ENCODE peak calls at places on chromosomes 12 and 14, in seven cellular contexts. T is tibial nerve, D is adrenal gland, C is HCT116, O is body of pancreas, A is sigmoid colon, J is vagina. E is an unnamed sample.
A peak's percentile ranks its signal among the peaks of the same experiment; 100 is the strongest.

GRCh38 chr12:128644664-128645296 is 179.0 kb downstream of the SLC15A4 start:
- DNase-seq in D (peak; percentile 22), C (no peak), T (peak; percentile 9), A (no peak), O (peak; percentile 44), J (no peak), E (no peak)

GRCh38 chr12:112900298-112901145 is 6.2 kb upstream of the OAS1 start:
- DNase-seq in C (peak; percentile 80), O (peak; percentile 60), D (no peak), A (no peak), T (peak; percentile 48), J (peak; percentile 3), E (no peak)

GRCh38 chr12:68479261-68479581 is 131.5 kb upstream of the RAP1B start:
- DNase-seq in D (no peak), T (no peak), A (no peak), O (no peak), J (no peak), C (no peak), E (no peak)

GRCh38 chr12:115824936-115825602 is 452.4 kb downstream of the MED13L start:
- DNase-seq in C (no peak), J (no peak), T (no peak), O (no peak), A (no peak), D (no peak), E (no peak)

GRCh38 chr12:113340061-113340460 is 5.2 kb upstream of the SLC8B1 start:
- DNase-seq in D (no peak), J (no peak), O (no peak), C (no peak), A (no peak), T (no peak), E (no peak)

GRCh38 chr14:75905505-75905904 is 76.3 kb downstream of the TGFB3 start:
- DNase-seq in O (peak; percentile 58), C (no peak), D (peak; percentile 67), T (peak; percentile 78), A (peak; percentile 76), J (no peak), E (peak; percentile 74)

GRCh38 chr14:35401853-35402252 is 2.7 kb downstream of the NFKBIA start:
- DNase-seq in J (no peak), C (no peak), A (peak; percentile 75), D (peak; percentile 30), O (no peak), T (no peak), E (peak; percentile 55)

GRCh38 chr12:58321414-58321813 is 380.0 kb downstream of the ATP23 start:
- DNase-seq in T (no peak), J (no peak), A (no peak), C (no peak), D (no peak), O (no peak), E (no peak)

GRCh38 chr12:12992418-12993175 is 7.5 kb downstream of the HEBP1 start:
- DNase-seq in A (peak; percentile 87), T (peak; percentile 50), D (peak; percentile 90), O (peak; percentile 55), J (no peak), C (no peak), E (peak; percentile 89)

GRCh38 chr12:121296618-121297476 is at the start of gene CAMKK2:
- DNase-seq in T (peak; percentile 63), D (peak; percentile 74), J (no peak), C (peak; percentile 54), A (peak; percentile 89), O (peak; percentile 81), E (peak; percentile 84)

GRCh38 chr12:121293603-121294002 is 2.9 kb downstream of the CAMKK2 start:
- DNase-seq in T (no peak), A (no peak), C (no peak), J (no peak), D (no peak), O (no peak), E (no peak)

GRCh38 chr12:121295123-121295745 is 1.3 kb downstream of the CAMKK2 start:
- DNase-seq in O (no peak), D (no peak), J (no peak), A (no peak), T (no peak), C (no peak), E (no peak)

GRCh38 chr12:121294151-121294889 is 2.2 kb downstream of the CAMKK2 start:
- DNase-seq in T (no peak), J (no peak), O (no peak), D (no peak), A (no peak), C (no peak), E (no peak)

DNA sequence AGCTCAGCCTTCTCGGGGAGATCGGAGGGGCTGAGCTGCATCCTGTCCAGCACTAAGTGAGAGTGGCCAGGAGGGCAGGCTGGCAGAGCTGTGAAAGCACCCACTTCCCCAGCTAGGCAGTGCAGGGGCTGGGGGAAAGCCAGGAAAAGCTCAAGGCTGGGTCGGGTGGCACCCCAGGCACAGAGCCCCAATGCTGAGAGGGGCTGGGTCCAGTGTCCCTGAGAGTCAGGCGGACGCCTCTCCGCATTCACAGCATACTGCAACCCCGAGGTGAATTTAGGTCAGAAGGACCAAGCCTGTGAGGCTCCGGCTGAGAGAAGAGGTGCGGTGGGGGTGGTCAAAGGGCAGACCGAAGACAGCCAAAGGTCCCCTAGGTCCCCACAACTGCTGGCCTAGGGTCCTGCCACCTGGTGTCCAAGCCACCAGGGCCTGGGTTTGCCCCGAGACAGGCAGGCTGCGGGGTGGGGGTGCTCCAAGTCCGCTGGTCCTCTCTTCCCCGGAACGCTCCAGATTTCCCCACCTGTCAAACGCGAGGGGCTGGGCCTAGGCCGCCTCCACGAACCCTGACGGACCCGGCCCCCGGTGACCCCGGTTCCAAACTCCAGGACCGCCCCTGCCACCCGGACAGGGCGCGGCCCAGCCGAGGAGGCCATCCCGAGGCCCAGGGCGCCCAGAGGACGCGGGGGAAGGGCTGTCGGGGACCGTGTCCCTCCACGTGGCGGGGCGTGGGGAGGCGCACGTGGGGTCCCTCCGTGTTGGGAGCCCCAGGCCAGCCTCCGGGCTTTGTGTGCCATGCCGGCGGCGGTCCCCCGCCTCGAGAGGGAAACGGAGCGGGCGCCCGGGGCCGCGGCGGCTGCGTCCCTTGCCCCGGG is 527 bp downstream of the CAMKK2 start:
- DNase-seq in D (peak; percentile 50), C (no peak), O (peak; percentile 24), J (no peak), T (no peak), A (peak; percentile 73), E (peak; percentile 64)
- H3K27ac ChIP-seq in D (no peak overlapping the region), C (peak overlapping the region; percentile 85), O (peak overlapping the region; percentile 82), J (peak overlapping the region; percentile 96), T (peak overlapping the region; percentile 73), A (peak overlapping the region; percentile 82), E (peak overlapping the region; percentile 89)

DNA sequence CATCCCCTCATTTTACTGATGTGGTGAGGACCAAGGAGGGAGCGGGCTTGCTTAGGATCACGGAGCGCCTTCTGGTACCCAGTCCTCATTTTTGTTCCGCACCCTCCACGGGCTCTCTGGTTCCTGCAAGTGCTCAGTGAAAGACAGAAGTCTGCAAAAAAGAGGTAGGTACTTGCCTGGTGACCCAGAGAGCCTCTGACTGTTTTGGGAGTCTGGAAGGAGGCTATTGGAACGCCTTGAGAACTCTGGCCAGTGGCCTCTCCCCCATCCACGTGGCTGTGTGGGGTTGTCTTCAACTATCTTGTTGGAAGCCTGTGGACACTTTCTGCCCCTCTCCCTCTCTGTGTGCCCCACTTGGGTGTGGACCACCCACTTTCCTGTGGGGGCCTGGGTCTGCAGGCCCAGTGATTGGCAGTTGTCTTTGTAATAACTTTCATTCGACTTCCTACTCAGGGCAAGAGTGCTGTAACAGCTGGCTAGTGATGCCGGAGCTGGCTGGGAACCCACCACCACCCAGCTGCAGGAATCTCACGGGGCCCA is 122.7 kb downstream of the PRMT8 start:
- DNase-seq in J (no peak), C (no peak), T (no peak), O (no peak), D (no peak), A (no peak), E (no peak)
- H3K4me3 ChIP-seq in J (no peak overlapping the region), C (no peak overlapping the region), T (no peak overlapping the region), O (no peak overlapping the region), D (no peak overlapping the region), A (no peak overlapping the region), E (no peak overlapping the region)

DNA sequence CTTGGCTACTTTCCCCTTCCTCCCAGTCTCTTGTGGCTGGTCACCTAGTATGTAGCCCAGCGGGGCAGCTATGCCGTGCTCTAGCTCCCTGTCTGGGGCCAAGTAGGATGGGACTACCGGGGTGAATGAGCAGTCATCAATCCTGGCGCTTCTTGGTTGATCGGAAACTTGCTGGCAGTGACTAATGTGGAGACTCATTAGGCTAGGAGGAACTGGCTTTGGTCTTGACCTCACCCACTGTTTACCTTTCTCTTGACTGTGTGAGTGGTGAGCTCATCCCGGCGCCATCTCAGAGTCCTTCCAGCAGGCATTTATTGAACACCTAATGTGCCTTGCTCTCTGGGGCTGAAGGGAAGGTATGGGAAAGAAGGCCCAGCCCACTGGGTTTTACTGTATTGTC is 16.0 kb downstream of the PLEKHG3 start:
- DNase-seq in D (no peak), J (no peak), A (peak; percentile 64), C (peak; percentile 93), T (no peak), O (peak; percentile 83), E (no peak)
- TF ChIP-seq POLR2A in D (no peak), J (no peak), A (no peak), C (no peak), T (no peak), O (peak; percentile 26), E (no peak)

DNA sequence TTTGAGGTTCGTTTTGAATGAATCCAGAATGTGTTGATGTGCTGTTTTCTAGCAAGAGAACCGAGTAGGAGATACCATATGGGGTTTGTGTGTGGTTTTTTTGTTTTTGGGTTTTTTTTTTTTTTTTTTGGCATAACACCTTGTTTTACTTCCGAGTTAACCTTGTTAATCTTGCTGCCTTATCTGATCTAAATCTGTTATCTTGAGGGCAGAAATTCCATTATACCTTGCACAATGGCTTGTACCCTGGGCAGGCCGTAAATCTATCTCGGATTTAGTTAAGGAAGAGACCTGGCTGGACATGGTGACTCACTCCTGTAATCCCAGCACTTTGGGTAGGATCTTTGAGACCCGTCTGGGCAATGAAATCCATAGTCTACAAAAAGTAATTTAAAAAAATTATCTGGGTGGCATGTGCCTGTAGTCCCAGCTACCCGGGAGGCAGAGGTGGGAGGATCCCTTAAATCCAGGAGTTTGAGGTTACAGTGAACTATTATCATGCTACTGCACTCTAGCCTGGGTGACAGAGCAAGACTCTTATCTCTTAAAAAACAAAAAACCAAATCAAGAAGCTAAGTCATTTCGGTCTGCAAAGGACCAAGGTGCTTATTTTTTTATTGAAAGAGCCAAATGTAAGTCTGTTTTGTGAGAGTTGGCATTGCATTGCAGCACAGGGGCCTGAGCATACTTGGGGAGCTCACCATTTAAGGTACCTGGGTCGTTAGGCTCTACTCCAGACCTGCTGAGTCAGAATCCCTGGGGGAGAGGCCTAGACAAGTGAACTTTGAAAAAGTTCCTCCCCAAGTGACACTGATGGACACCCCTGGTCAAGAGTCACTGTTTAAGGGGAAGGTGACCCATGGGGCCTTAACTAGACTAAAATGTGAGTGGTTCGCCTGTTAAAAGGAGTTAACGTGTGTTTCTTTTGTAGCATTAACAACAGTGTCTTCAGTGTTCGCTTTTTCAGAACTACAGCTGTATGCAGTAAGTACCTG is 6.7 kb downstream of the DLST start:
- DNase-seq in A (no peak), T (no peak), C (peak; percentile 4), D (peak; percentile 61), J (no peak), O (peak; percentile 35), E (no peak)
- H3K27ac ChIP-seq in A (no peak overlapping the region), T (no peak overlapping the region), C (peak overlapping the region; percentile 29), D (no peak overlapping the region), J (no peak overlapping the region), O (peak overlapping the region; percentile 29), E (no peak overlapping the region)

GRCh38 chr14:59529189-59529588 is 44.9 kb downstream of the JKAMP start:
- DNase-seq in C (no peak), O (no peak), T (no peak), A (no peak), J (no peak), D (no peak), E (no peak)
- H3K4me3 ChIP-seq in C (no peak overlapping the region), O (no peak overlapping the region), T (no peak overlapping the region), A (no peak overlapping the region), J (no peak overlapping the region), D (no peak overlapping the region), E (no peak overlapping the region)

E was measured in ovary.